ENCODE peak calls at places on chromosomes 1 and 21, in four cellular contexts. P is ovary, B is HCT116, N is transverse colon. E is an unnamed sample.

GRCh38 chr1:204146309-204146708 is 5.5 kb downstream of the ETNK2 start:
- DNase-seq in P (no peak), B (no peak), N (no peak), E (no peak)

GRCh38 chr1:32948082-32948722 is 16.4 kb downstream of the RNF19B start:
- DNase-seq in P (no peak), B (no peak), N (no peak), E (no peak)

GRCh38 chr1:182608850-182609610 is 4.8 kb upstream of the RGS16 start:
- DNase-seq in P (no peak), B (no peak), N (no peak), E (no peak)

GRCh38 chr1:226550671-226551041 is 2.1 kb downstream of the STUM start:
- DNase-seq in P (no peak), B (no peak), N (no peak), E (no peak)

GRCh38 chr1:118136511-118136937 is 48.5 kb downstream of the SPAG17 start:
- DNase-seq in P (no peak), B (no peak), N (no peak), E (no peak)

GRCh38 chr1:211111351-211111750 is 22.6 kb downstream of the KCNH1 start:
- DNase-seq in P (no peak), B (no peak), N (no peak), E (no peak)

GRCh38 chr21:33871171-33871570 is 44.4 kb downstream of the ATP5PO start:
- DNase-seq in P (no peak), B (no peak), N (no peak), E (no peak)

GRCh38 chr1:209768354-209768774 is 12.5 kb downstream of the TRAF3IP3 start:
- DNase-seq in P (no peak), B (no peak), N (peak; percentile 77), E (no peak)

GRCh38 chr1:209335090-209335692 is 248.3 kb upstream of the CAMK1G start:
- DNase-seq in P (no peak), B (peak; percentile 28), N (no peak), E (no peak)

GRCh38 chr1:115330480-115331013 is 7.5 kb downstream of the NGF start:
- DNase-seq in P (peak; percentile 56), B (no peak), N (no peak), E (no peak)

GRCh38 chr1:19688041-19688842 is 23.6 kb downstream of the HTR6 start:
- DNase-seq in P (no peak), B (no peak), N (no peak), E (no peak)

GRCh38 chr1:79129914-79130313 is 123.4 kb upstream of the ADGRL4 start:
- DNase-seq in P (no peak), B (no peak), N (no peak), E (no peak)

GRCh38 chr1:231934797-231935196 is 308.2 kb downstream of the DISC1 start:
- DNase-seq in P (no peak), B (no peak), N (no peak), E (no peak)

GRCh38 chr1:221394011-221394544 is 347.8 kb downstream of the DUSP10 start:
- DNase-seq in P (no peak), B (no peak), N (no peak), E (no peak)

GRCh38 chr1:14782741-14783591 is 184.5 kb downstream of the KAZN start:
- DNase-seq in P (no peak), B (no peak), N (no peak), E (no peak)

GRCh38 chr1:96918406-96918805 is 196.8 kb downstream of the PTBP2 start:
- DNase-seq in P (no peak), B (no peak), N (no peak), E (no peak)

GRCh38 chr1:55067022-55067781 is 27.9 kb downstream of the PCSK9 start:
- DNase-seq in P (no peak), B (no peak), N (no peak), E (no peak)

GRCh38 chr1:173134800-173135199 is 72.3 kb downstream of the TNFSF4 start:
- DNase-seq in P (no peak), B (no peak), N (no peak), E (peak; percentile 32)

GRCh38 chr1:182347019-182347418 is 44.6 kb downstream of the GLUL start:
- DNase-seq in P (no peak), B (no peak), N (no peak), E (no peak)

GRCh38 chr1:54601730-54602129 is 21.6 kb downstream of the FAM151A start:
- DNase-seq in P (no peak), B (no peak), N (no peak), E (no peak)

GRCh38 chr21:34018910-34019309 is 54.5 kb upstream of the MRPS6 start:
- DNase-seq in P (no peak), B (no peak), N (no peak), E (no peak)

GRCh38 chr1:22689505-22689904 is 21.1 kb upstream of the EPHB2 start:
- DNase-seq in P (no peak), B (peak; percentile 74), N (no peak), E (no peak)

GRCh38 chr1:206805357-206805756 is 33.1 kb upstream of the IL10 start:
- DNase-seq in P (no peak), B (no peak), N (no peak), E (no peak)

GRCh38 chr1:151655362-151655761 is 43.5 kb downstream of the SNX27 start:
- DNase-seq in P (no peak), B (no peak), N (no peak), E (no peak)
- H3K4me3 ChIP-seq in P (no peak overlapping the region), B (no peak overlapping the region), N (no peak overlapping the region), E (no peak overlapping the region)

DNA sequence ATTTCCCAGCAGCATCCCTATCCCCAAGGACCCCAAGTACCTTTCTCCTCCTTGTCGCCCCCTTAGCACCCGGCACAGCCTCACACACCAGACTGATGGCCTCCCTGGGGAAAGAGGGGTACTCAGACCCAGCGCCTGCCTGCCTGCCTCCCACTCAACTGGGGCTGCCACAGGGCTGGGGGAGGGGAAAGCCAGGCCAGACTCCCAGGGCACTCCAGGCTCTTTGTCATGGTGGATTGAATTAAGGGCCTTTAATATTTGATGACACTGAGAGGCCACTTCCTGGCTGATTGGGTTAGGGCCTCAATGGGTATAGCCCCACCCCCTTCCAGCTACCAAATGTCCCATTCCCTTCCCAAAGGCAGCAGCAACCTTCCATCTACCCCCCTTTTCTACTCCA is 1.8 kb downstream of the SHC1 start:
- DNase-seq in P (no peak), B (no peak), N (no peak), E (no peak)
- H3K4me1 ChIP-seq in P (peaks cover 12% of the 10 kb centered on the region), B (peaks cover 61% of the 10 kb centered on the region), N (peaks cover 51% of the 10 kb centered on the region), E (no peaks in the 10 kb centered on the region)

GRCh38 chr1:236067854-236068454 is 3.1 kb upstream of the NID1 start:
- DNase-seq in P (no peak), B (no peak), N (no peak), E (no peak)
- H3K27ac ChIP-seq in P (peak overlapping the region; percentile 96), B (no peak overlapping the region), N (peak overlapping the region; percentile 94), E (peak overlapping the region; percentile 99)

GRCh38 chr1:156123356-156124196 is 9.1 kb downstream of the LMNA start:
- DNase-seq in P (peak; percentile 97), B (peak; percentile 91), N (peak; percentile 95), E (peak; percentile 96)

GRCh38 chr1:156121441-156121840 is 6.9 kb downstream of the LMNA start:
- DNase-seq in P (no peak), B (no peak), N (no peak), E (no peak)

GRCh38 chr1:156122086-156122485 is 7.6 kb downstream of the LMNA start:
- DNase-seq in P (no peak), B (no peak), N (no peak), E (no peak)

GRCh38 chr1:156124557-156125483 is 10.3 kb downstream of the LMNA start:
- DNase-seq in P (no peak), B (no peak), N (peak; percentile 81), E (no peak)

GRCh38 chr1:156122519-156123355 is 8.2 kb downstream of the LMNA start:
- DNase-seq in P (peak; percentile 91), B (no peak), N (peak; percentile 79), E (peak; percentile 77)
- H3K4me3 ChIP-seq in P (peak overlapping the region; percentile 38), B (peak overlapping the region; percentile 19), N (peak overlapping the region; percentile 37), E (no peak overlapping the region)

GRCh38 chr1:208238710-208239517 is 5.3 kb downstream of the PLXNA2 start:
- DNase-seq in P (peak; percentile 52), B (peak; percentile 7), N (no peak), E (no peak)
- H3K4me1 ChIP-seq in P (peaks cover 35% of the 10 kb centered on the region), B (peaks cover 8% of the 10 kb centered on the region), N (peaks cover 88% of the 10 kb centered on the region), E (peaks cover 28% of the 10 kb centered on the region)